ENCODE peak calls at places on chromosomes 12 and 14, in seven cellular contexts. Y is cardiac fibroblast; W is effector memory CD4-positive, alpha-beta T cell; S is AG04450; P is neural progenitor cell; H is GM23248; V is H7. M is an unnamed sample.

GRCh38 chr12:119036878-119037493 is 55.6 kb downstream of the SRRM4 start:
- DNase-seq in Y (peak), W (no peak), S (no peak), P (peak), H (peak), V (peak), M (peak)

GRCh38 chr12:79707830-79708229 is 17.1 kb upstream of the PAWR start:
- DNase-seq in Y (no peak), W (no peak), S (no peak), P (no peak), H (no peak), V (no peak), M (no peak)

GRCh38 chr12:132178314-132178713 is 34.1 kb downstream of the NOC4L start:
- DNase-seq in Y (no peak), W (no peak), S (no peak), P (no peak), H (no peak), V (no peak), M (no peak)

GRCh38 chr12:28331130-28331529 is 140.9 kb downstream of the CCDC91 start:
- DNase-seq in Y (no peak), W (no peak), S (no peak), P (no peak), H (no peak), V (no peak), M (no peak)

GRCh38 chr12:57430931-57431566 is at the start of gene R3HDM2:
- DNase-seq in Y (peak), W (peak), S (peak), P (peak), H (peak), V (no peak), M (peak)

GRCh38 chr12:15752780-15753179 is 36.4 kb downstream of the EPS8 start:
- DNase-seq in Y (peak), W (no peak), S (no peak), P (no peak), H (peak), V (no peak), M (no peak)

GRCh38 chr14:40188006-40188405 is 755.8 kb upstream of the FBXO33 start:
- DNase-seq in Y (no peak), W (no peak), S (no peak), P (no peak), H (peak), V (no peak), M (no peak)

GRCh38 chr14:79487632-79488031 is 723.7 kb downstream of the DIO2 start:
- DNase-seq in Y (no peak), W (no peak), S (no peak), P (no peak), H (no peak), V (no peak), M (no peak)

GRCh38 chr12:96770239-96770780 is 136.7 kb upstream of the NEDD1 start:
- DNase-seq in Y (no peak), W (no peak), S (no peak), P (no peak), H (peak), V (no peak), M (no peak)

GRCh38 chr14:93220509-93220908 is 13.5 kb downstream of the UBR7 start:
- DNase-seq in Y (no peak), W (no peak), S (no peak), P (no peak), H (no peak), V (no peak), M (no peak)

GRCh38 chr14:75911883-75912282 is 69.9 kb downstream of the TGFB3 start:
- DNase-seq in Y (peak), W (no peak), S (no peak), P (peak), H (no peak), V (peak), M (no peak)

GRCh38 chr14:99564256-99564902 is 39.6 kb downstream of the CCDC85C start:
- DNase-seq in Y (peak), W (no peak), S (peak), P (no peak), H (peak), V (no peak), M (peak)

GRCh38 chr12:39267886-39268285 is 175.0 kb downstream of the KIF21A start:
- DNase-seq in Y (no peak), W (no peak), S (no peak), P (no peak), H (no peak), V (no peak), M (no peak)

GRCh38 chr12:71438670-71439361 is 782 bp upstream of the LGR5 start:
- DNase-seq in Y (peak), W (no peak), S (no peak), P (peak), H (peak), V (peak), M (no peak)
- H3K4me3 ChIP-seq in Y (peak), W (peak), S (no peak), P (peak), H (peak), V (peak), M (peak)

GRCh38 chr12:3201741-3202500 is 124.7 kb downstream of the TSPAN9 start:
- DNase-seq in Y (no peak), W (no peak), S (no peak), P (no peak), H (no peak), V (peak), M (no peak)
- H3K4me3 ChIP-seq in Y (no peak), W (no peak), S (no peak), P (peak), H (no peak), V (no peak), M (no peak)

DNA sequence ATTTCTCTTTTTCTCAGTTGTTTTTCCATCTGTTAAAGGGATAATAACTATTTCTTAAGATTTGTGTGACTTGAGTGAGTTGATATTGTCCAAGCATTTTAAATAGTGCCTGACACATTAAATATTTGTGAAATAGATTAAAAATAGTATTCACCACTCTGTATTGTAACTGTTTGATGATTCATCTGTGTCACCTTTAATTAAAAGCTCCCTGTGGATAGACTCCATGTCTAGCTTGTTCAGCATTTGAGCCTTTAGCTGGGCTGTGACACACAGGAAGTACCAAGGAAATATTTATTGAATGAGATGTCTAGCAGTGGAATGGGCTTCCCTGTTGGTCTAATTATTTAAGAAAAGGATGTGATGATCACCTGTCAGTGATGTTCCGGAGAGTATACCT is 1.8 kb upstream of the GLIPR1L2 start:
- DNase-seq in Y (peak), W (no peak), S (no peak), P (no peak), H (peak), V (no peak), M (no peak)
- H3K4me3 ChIP-seq in Y (no peak), W (no peak), S (no peak), P (no peak), H (peak), V (no peak), M (peak)

DNA sequence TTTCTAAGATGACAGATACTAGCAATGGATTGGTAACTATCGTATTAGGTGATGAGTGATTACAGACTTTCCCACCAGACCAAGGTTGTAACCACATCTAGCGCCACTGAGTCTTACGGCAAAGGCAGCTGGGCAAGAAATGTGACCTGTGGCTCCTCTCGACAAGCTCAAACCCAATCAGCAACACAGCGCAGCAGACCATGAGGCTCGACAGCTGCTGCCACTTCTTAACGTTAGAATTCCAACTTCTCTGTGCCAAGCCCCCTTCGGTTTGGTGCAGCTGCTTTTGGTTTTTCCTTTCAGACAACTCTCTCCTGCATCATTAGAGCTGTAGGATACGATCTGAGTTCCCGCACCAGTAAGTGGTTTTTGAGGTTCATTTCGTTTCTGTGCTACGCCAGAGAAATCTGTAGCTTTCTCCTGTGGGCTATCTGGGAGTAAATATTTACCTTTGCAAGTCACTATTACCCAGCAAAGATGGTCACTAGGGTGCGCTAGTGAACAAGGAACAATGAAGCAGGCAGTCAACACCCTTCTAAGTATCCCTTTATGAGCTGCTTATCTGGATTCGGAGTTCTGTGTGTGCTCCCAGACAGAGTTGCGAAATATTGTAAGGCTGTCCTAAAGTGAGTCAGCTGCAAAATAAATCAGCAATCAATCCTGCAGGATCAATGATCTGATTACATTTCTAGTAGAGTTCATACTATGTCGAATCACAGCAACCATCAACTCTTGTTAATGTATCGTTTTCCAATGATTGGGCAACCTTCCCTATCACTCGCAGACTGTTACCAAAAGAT is 133.8 kb downstream of the KCNK10 start:
- DNase-seq in Y (peak), W (peak), S (peak), P (peak), H (peak), V (peak), M (peak)
- H3K4me3 ChIP-seq in Y (no peak), W (no peak), S (peak), P (peak), H (peak), V (no peak), M (no peak)

M was measured in adrenal gland.